ENCODE peak calls at places on chromosome 16, in seven cellular contexts. M, Z, R, X, F, N and K are unnamed samples.

GRCh38 chr16:69069504-69069903 is 35.9 kb upstream of the HAS3 start:
- DNase-seq in Z (no peak), N (no peak), R (no peak), M (no peak), X (no peak), F (no peak), K (no peak)

GRCh38 chr16:2002406-2003230 is 7.0 kb downstream of the ZNF598 start:
- DNase-seq in M (no peak), F (no peak), N (no peak), Z (no peak), X (peak), R (no peak), K (no peak)

GRCh38 chr16:81754810-81755209 is 24.3 kb upstream of the PLCG2 start:
- DNase-seq in N (no peak), F (no peak), M (no peak), R (no peak), Z (no peak), X (no peak), K (no peak)

GRCh38 chr16:88810868-88811599 is 694 bp downstream of the APRT start:
- DNase-seq in M (peak), X (peak), F (peak), Z (peak), N (peak), R (peak), K (peak)

GRCh38 chr16:57367111-57367752 is 5.1 kb upstream of the CX3CL1 start:
- DNase-seq in N (no peak), Z (no peak), F (no peak), R (no peak), X (no peak), M (no peak), K (peak)

GRCh38 chr16:16143038-16143763 is 80.1 kb downstream of the ABCC6 start:
- DNase-seq in M (no peak), Z (no peak), R (peak), X (no peak), N (no peak), F (no peak), K (no peak)

GRCh38 chr16:86597880-86598606 is 19.7 kb downstream of the FOXL1 start:
- DNase-seq in M (no peak), R (no peak), N (no peak), X (no peak), F (no peak), Z (no peak), K (peak)

GRCh38 chr16:66517586-66518263 is 32.2 kb downstream of the TK2 start:
- DNase-seq in X (peak), M (no peak), Z (no peak), N (no peak), R (no peak), F (no peak), K (no peak)